ENCODE peak calls at places on chromosome 19, in seven cellular contexts. T is mucosa of descending colon, J is mesendoderm, D is RWPE2, A is BE2C, Z is transverse colon, E is left ventricle myocardium inferior. V is an unnamed sample. For H3K4me1, the result is how much of the 10 kb centered on the place peaks cover.

GRCh38 chr19:1874554-1875185 is 10.6 kb downstream of the ABHD17A start:
- DNase-seq in E (no peak), J (no peak), D (no peak), Z (no peak), A (no peak), T (no peak), V (no peak)

GRCh38 chr19:32658527-32658926 is 16.5 kb downstream of the ANKRD27 start:
- DNase-seq in A (no peak), J (no peak), D (no peak), Z (no peak), E (no peak), T (no peak), V (no peak)

GRCh38 chr19:50167314-50167721 is 4.2 kb upstream of the IZUMO2 start:
- DNase-seq in T (peak), E (no peak), A (peak), J (no peak), Z (peak), D (no peak), V (no peak)

GRCh38 chr19:5718032-5718578 is 1.8 kb downstream of the LONP1 start:
- DNase-seq in T (no peak), J (no peak), A (no peak), D (no peak), Z (no peak), E (no peak), V (no peak)

GRCh38 chr19:48501961-48502719 is 9.5 kb downstream of the LMTK3 start:
- DNase-seq in Z (peak), D (peak), J (peak), E (no peak), T (peak), A (peak), V (peak)

GRCh38 chr19:28878862-28879566 is 333.9 kb downstream of the UQCRFS1 start:
- DNase-seq in E (peak), Z (peak), T (peak), J (peak), A (peak), D (no peak), V (peak)

GRCh38 chr19:15452111-15453047 is 2.6 kb upstream of the WIZ start:
- DNase-seq in D (peak), J (peak), A (peak), Z (peak), E (peak), T (peak), V (peak)

GRCh38 chr19:45047188-45047797 is 8.4 kb downstream of the CLASRP start:
- DNase-seq in D (no peak), E (no peak), A (no peak), J (no peak), Z (no peak), T (no peak), V (no peak)

GRCh38 chr19:10450853-10451609 is 30.7 kb downstream of the PDE4A start:
- DNase-seq in A (peak), Z (peak), E (no peak), D (no peak), T (peak), J (peak), V (no peak)

GRCh38 chr19:1672769-1673644 is 20.6 kb upstream of the TCF3 start:
- DNase-seq in T (no peak), A (no peak), J (no peak), Z (no peak), D (no peak), E (no peak), V (no peak)

GRCh38 chr19:42420055-42420544 is 7.1 kb downstream of the LIPE start:
- DNase-seq in A (no peak), J (peak), T (peak), D (peak), E (no peak), Z (peak), V (no peak)

GRCh38 chr19:35000647-35001501 is 751 bp downstream of the GRAMD1A start:
- DNase-seq in A (peak), Z (peak), D (no peak), T (peak), J (peak), E (no peak), V (no peak)

GRCh38 chr19:51783373-51783772 is 11.6 kb upstream of the FPR3 start:
- DNase-seq in Z (no peak), J (peak), A (no peak), T (no peak), D (no peak), E (no peak), V (no peak)

GRCh38 chr19:48656840-48657474 is 11.0 kb upstream of the CA11 start:
- DNase-seq in J (peak), Z (peak), D (no peak), A (no peak), T (no peak), E (no peak), V (no peak)

GRCh38 chr19:48613024-48613851 is 1.6 kb downstream of the FAM83E start:
- DNase-seq in Z (peak), E (no peak), A (no peak), J (no peak), T (peak), D (no peak), V (no peak)

GRCh38 chr19:19566306-19566705 is 28.2 kb downstream of the CILP2 start:
- DNase-seq in Z (no peak), E (no peak), D (no peak), T (no peak), A (no peak), J (no peak), V (no peak)

GRCh38 chr19:23699521-23699860 is 12.5 kb upstream of the ZNF675 start:
- DNase-seq in T (no peak), E (no peak), D (no peak), Z (no peak), J (peak), A (no peak), V (no peak)

GRCh38 chr19:58047672-58048071 is 11.4 kb upstream of the ZNF135 start:
- DNase-seq in A (no peak), D (no peak), Z (no peak), J (no peak), T (no peak), E (no peak), V (no peak)

DNA sequence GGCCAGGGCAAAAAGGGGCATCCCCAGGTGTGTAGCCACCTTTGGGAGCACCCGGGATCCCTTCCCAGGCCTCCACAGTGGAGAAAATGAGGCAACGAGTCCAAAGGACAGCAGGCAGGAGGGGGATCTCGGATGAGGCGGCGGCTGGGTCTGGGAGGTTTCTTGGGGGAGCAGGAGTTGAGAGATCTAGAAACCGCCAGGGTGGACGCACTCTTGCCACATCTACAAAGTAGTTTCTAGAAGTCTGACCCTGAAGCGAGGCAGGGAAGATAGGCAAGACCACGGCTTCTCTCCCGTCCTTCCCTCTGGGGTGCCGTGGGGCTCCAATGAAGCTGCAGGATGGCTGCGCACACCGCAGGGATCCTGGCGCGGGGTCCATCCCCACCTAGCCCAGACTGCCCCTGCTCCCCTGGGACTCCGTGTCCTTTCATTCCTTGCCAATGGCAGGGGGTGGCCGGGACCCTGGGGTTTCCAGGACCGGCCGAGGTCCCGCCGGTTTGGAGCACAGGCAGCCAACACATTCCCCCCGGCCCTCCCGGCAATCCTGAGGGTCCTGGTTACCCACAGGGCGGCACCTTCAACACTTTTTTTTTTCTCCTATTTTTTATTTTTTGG is 21.5 kb upstream of the ZBTB7A start:
- DNase-seq in A (no peak), D (no peak), T (no peak), J (no peak), Z (no peak), E (no peak), V (no peak)
- H3K4me1 ChIP-seq in A (under half), D (under half), T (under half), J (under half), Z (half or more), E (under half), V (under half)

GRCh38 chr19:46374526-46375475 is 27.9 kb downstream of the PPP5C start:
- DNase-seq in J (no peak), Z (no peak), E (no peak), D (no peak), A (no peak), T (no peak), V (no peak)

GRCh38 chr19:46372901-46373572 is 26.1 kb downstream of the PPP5C start:
- DNase-seq in D (peak), E (no peak), J (peak), Z (no peak), T (no peak), A (no peak), V (no peak)

GRCh38 chr19:46378268-46378667 is 31.4 kb downstream of the PPP5C start:
- DNase-seq in A (no peak), T (no peak), J (no peak), D (no peak), Z (no peak), E (no peak), V (no peak)

GRCh38 chr19:46373573-46374359 is 26.9 kb downstream of the PPP5C start:
- DNase-seq in T (peak), A (peak), D (peak), Z (peak), E (peak), J (peak), V (peak)

GRCh38 chr19:46376241-46377153 is 29.6 kb downstream of the PPP5C start:
- DNase-seq in Z (no peak), T (no peak), A (no peak), D (peak), J (no peak), E (no peak), V (no peak)
- H3K4me1 ChIP-seq in Z (under half), T (under half), A (under half), D (under half), J (under half), E (half or more), V (under half)

GRCh38 chr19:3389876-3390361 is 23.5 kb downstream of the NFIC start:
- DNase-seq in E (no peak), Z (no peak), D (no peak), J (peak), A (no peak), T (no peak), V (no peak)
- H3K4me1 ChIP-seq in E (half or more), Z (under half), D (under half), J (under half), A (under half), T (under half), V (under half)

DNA sequence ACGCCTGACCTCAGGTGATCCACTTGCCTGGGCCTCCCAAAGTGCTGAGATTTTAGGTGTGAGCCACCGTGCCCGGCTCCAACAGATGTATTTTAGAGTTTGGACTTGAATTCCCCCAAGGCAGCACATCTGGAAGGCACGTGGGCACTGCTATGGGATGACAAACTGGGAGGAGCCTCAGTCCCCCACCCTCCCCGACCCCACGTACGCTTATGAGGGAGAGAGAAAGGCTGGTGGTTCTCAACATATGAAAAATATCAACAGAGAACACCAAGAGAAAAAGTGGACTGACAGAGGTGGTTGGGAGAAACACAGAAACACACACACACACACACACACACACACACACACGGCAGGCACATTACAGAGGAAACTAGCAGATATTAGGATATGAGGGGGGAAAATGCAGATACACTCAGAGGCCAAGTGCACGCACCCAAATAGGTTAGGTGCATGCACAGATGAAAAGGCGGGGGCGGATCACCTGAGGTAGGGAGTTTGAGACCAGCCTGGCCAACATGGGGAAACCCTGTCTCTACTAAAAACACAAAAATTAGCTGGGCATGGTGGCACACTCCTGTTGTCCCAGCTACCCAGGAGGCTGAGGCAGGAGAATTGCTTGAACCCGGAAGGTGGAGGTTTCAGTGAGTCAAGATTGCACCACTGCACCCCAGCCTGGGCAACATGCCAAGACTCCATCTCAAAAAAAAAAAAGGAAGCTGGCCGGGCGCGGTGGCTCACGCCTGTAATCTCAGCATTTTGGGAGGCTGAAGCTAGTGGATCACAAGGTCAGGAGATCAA is 3.2 kb downstream of the STX10 start:
- DNase-seq in E (no peak), A (no peak), J (no peak), Z (peak), T (no peak), D (no peak), V (peak)
- H3K4me1 ChIP-seq in E (under half), A (under half), J (under half), Z (under half), T (under half), D (under half), V (under half)

GRCh38 chr19:38682872-38683392 is 35.5 kb downstream of the ACTN4 start:
- DNase-seq in D (no peak), E (no peak), Z (no peak), J (no peak), T (no peak), A (no peak), V (no peak)
- H3K4me1 ChIP-seq in D (half or more), E (half or more), Z (half or more), J (under half), T (half or more), A (under half), V (half or more)

GRCh38 chr19:38674388-38675133 is 27.1 kb downstream of the ACTN4 start:
- DNase-seq in J (peak), T (no peak), D (no peak), E (no peak), Z (no peak), A (no peak), V (no peak)

GRCh38 chr19:38670921-38671398 is 23.5 kb downstream of the ACTN4 start:
- DNase-seq in D (no peak), Z (no peak), A (no peak), T (no peak), J (no peak), E (no peak), V (no peak)

GRCh38 chr19:38675611-38676010 is 28.2 kb downstream of the ACTN4 start:
- DNase-seq in D (no peak), A (no peak), E (no peak), T (no peak), J (no peak), Z (no peak), V (no peak)

GRCh38 chr19:38671654-38672053 is 24.2 kb downstream of the ACTN4 start:
- DNase-seq in E (no peak), T (no peak), D (no peak), Z (no peak), A (no peak), J (no peak), V (no peak)

DNA sequence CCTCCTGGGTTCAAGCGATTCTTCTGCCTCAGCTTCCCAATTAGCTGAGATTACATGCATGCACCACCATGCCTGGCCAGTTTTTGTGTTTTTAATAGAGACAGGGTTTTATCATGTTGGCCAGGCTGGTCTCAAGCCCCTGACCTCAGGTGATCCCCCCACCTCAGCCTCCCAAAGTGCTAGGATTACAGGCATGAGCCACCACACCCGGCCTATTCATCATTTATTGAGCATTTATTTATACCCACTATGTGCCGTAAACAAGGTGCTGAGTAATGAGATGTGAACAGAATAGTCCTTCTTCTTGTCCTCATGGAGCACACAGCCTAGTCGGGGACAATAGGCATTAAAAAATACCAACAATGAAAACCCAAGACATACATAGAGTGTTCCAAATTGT is 25.6 kb downstream of the ACTN4 start:
- DNase-seq in Z (no peak), D (no peak), A (no peak), J (no peak), T (no peak), E (no peak), V (no peak)
- H3K4me1 ChIP-seq in Z (half or more), D (half or more), A (under half), J (under half), T (half or more), E (half or more), V (under half)

DNA sequence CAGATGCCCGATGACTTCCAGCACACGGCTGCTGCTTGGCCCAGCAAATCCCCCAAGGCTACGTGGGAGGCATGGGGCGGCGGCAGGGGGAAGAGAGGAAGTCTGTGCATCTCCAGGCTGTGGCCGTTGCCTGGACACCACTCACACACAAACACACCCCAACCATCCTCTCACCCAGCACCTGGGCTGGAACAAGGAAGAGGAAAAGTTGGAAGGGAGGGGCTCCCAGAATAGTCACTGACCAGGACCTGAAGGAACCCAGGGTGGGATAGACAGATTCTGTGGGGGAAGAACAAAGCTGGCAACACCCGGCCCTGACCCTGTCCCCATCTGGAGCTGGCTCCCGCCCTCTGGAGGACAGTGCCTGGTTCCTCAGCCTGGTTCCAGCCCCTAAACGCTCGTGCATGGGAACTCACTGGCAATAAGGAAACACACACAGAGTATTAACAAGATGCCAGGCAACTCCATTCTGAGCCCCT is 11.2 kb downstream of the PPP6R1 start:
- DNase-seq in A (no peak), E (peak), J (peak), Z (peak), T (peak), D (peak), V (peak)
- H3K4me1 ChIP-seq in A (under half), E (half or more), J (under half), Z (half or more), T (under half), D (under half), V (under half)

DNA sequence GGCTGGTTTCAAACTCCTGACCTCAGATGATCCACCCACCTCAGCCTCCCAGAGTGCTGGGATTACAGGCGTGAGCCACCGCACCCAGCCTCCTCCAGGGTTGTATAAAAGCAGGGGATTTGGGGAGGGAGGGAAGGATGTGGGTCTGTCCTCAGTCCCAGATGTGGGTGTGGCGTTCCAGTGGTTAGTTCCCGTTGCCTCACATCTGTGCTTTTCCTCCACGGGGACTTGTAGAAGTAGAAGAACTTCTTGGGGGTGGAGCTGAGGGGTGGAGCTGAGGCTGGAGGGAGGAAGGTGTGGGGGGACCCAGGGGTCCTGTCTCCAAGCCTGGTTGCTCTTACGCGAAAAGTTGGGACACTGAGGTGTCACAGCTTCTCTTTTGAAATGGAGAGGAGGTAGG is 514 bp upstream of the MCEMP1 start:
- DNase-seq in J (no peak), T (no peak), Z (no peak), E (no peak), D (no peak), A (no peak), V (peak)
- H3K4me1 ChIP-seq in J (under half), T (under half), Z (under half), E (under half), D (under half), A (under half), V (under half)